ENCODE peak calls at places on chromosomes 13 and 19, in four cellular contexts. G, B, A and P are unnamed samples.

GRCh38 chr13:101492251-101492910 is 39.9 kb downstream of the ITGBL1 start:
- DNase-seq in G (no peak), B (no peak), A (no peak), P (no peak)

GRCh38 chr13:73984949-73985691 is 149.1 kb downstream of the KLF12 start:
- DNase-seq in G (no peak), B (peak), A (no peak), P (no peak)

GRCh38 chr19:3162418-3163229 is 15.9 kb upstream of the S1PR4 start:
- DNase-seq in G (no peak), B (no peak), A (no peak), P (no peak)

GRCh38 chr13:42821437-42821836 is 40.1 kb downstream of the FAM216B start:
- DNase-seq in G (no peak), B (no peak), A (no peak), P (no peak)

GRCh38 chr13:76319921-76320320 is 566.3 kb downstream of the KCTD12 start:
- DNase-seq in G (no peak), B (no peak), A (no peak), P (no peak)

GRCh38 chr19:49664171-49665070 is 1.2 kb downstream of the IRF3 start:
- DNase-seq in G (peak), B (peak), A (peak), P (peak)

GRCh38 chr19:31099470-31100190 is 249.6 kb downstream of the TSHZ3 start:
- DNase-seq in G (no peak), B (no peak), A (no peak), P (no peak)

GRCh38 chr13:51397262-51397933 is 55.4 kb downstream of the INTS6 start:
- DNase-seq in G (peak), B (no peak), A (no peak), P (no peak)

GRCh38 chr19:42397315-42398166 is 7.4 kb upstream of the CNFN start:
- DNase-seq in G (no peak), B (no peak), A (peak), P (no peak)

GRCh38 chr19:931860-932646 is 6.2 kb downstream of the ARID3A start:
- DNase-seq in G (no peak), B (no peak), A (no peak), P (no peak)
- H3K27ac ChIP-seq in G (no peak), B (peak), A (peak), P (peak)

GRCh38 chr13:99085846-99086148 is 107.9 kb upstream of the DOCK9 start:
- DNase-seq in G (no peak), B (peak), A (no peak), P (no peak)
- H3K27ac ChIP-seq in G (peak), B (peak), A (peak), P (peak)

GRCh38 chr19:1361601-1362384 is 21.9 kb upstream of the NDUFS7 start:
- DNase-seq in G (no peak), B (no peak), A (no peak), P (no peak)
- H3K27ac ChIP-seq in G (peak), B (peak), A (peak), P (peak)

GRCh38 chr19:1067341-1068103 is 555 bp downstream of the ARHGAP45 start:
- DNase-seq in G (no peak), B (no peak), A (no peak), P (no peak)
- H3K27ac ChIP-seq in G (no peak), B (peak), A (peak), P (peak)

DNA sequence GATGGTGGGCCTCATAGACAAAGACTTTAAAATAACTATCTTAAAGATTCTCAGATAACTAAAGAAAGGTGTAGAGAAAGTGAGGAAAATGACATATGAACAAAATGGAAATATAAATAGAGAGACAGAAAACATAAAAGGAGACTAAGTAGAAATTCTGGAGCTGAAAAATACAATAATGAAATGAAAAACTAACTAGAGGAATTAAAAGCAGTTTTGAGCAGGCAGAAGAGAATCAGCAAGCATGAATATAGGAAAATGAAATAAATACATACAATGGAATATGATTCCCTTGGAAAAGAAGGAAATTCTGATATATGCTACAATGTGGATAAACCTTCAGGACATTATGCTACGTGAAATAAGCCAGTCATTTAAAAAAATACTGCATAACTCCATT is 3.9 kb downstream of the EEF1AKMT1 start:
- DNase-seq in G (no peak), B (no peak), A (no peak), P (no peak)
- H3K27ac ChIP-seq in G (no peak), B (no peak), A (no peak), P (no peak)

GRCh38 chr13:46296920-46297319 is 85.2 kb downstream of the LRRC63 start:
- DNase-seq in G (no peak), B (no peak), A (no peak), P (no peak)

GRCh38 chr13:46297338-46297737 is 85.6 kb downstream of the LRRC63 start:
- DNase-seq in G (no peak), B (no peak), A (no peak), P (no peak)

GRCh38 chr13:46295531-46296464 is 84.1 kb downstream of the LRRC63 start:
- DNase-seq in G (peak), B (no peak), A (no peak), P (peak)

GRCh38 chr13:46296465-46296822 is 84.7 kb downstream of the LRRC63 start:
- DNase-seq in G (no peak), B (no peak), A (no peak), P (no peak)
- H3K27ac ChIP-seq in G (no peak), B (no peak), A (no peak), P (no peak)

GRCh38 chr19:5290336-5291262 is 50.0 kb downstream of the PTPRS start:
- DNase-seq in G (no peak), B (no peak), A (no peak), P (peak)

GRCh38 chr19:5292453-5292842 is 48.2 kb downstream of the PTPRS start:
- DNase-seq in G (peak), B (no peak), A (no peak), P (no peak)

GRCh38 chr19:5292843-5293606 is 47.6 kb downstream of the PTPRS start:
- DNase-seq in G (peak), B (peak), A (peak), P (peak)

GRCh38 chr19:5293607-5294089 is 47.0 kb downstream of the PTPRS start:
- DNase-seq in G (no peak), B (no peak), A (no peak), P (no peak)

DNA sequence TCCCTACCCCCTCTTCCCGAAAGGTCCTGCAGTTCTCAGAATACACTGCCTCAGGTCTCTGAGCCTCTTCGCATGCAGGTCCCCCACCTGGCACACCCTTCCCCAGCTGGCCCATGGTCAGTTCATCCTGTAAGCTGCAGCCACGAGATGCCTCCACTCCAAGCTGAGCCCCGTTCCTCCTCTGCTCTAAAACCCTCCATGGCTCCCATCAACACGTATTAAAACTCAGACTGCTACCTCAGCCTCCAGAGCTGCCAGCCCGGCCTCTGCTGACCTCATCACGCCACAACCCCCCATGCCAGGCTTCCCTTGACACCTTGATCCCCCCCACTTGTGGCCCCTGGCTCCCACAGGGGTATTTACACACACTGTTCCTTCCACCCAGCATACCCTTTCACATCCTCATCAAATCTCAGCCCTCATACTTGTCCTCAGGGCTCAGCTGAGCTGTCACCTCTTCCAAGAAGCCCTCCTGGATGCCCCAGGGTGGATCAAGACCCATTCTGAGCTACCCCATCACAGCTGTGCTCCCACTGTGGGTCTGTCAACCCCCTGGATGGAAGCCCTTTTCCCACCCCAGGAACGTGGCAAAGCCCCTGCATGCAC is 48.9 kb downstream of the PTPRS start:
- DNase-seq in G (no peak), B (no peak), A (no peak), P (no peak)
- H3K27ac ChIP-seq in G (peak), B (no peak), A (no peak), P (peak)

DNA sequence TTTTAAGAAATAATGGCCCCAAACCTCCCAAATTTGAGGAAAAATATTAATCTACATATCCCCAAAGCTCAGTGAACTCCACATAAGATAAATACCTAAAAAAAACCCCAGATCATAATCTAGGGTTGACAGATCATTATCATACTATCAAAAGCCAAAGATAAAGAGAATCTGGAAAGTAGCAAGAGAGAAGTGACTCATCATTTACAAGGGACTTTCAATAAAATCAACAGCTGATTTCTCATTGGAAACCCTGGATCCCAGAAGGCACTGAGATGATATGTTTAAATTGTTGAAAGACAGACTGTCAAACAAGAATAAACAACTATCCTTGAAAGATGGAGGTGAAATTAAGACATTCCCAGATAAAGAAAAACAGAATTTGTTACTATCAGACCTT is 199.3 kb downstream of the KCNRG start:
- DNase-seq in G (no peak), B (no peak), A (no peak), P (no peak)
- H3K27ac ChIP-seq in G (no peak), B (no peak), A (no peak), P (no peak)

GRCh38 chr19:52140077-52140710 is 456 bp upstream of the ZNF616 start:
- DNase-seq in G (no peak), B (no peak), A (no peak), P (no peak)
- H3K27ac ChIP-seq in G (peak), B (peak), A (peak), P (peak)

GRCh38 chr19:34209726-34210125 is 37.4 kb downstream of the LSM14A start:
- DNase-seq in G (no peak), B (no peak), A (no peak), P (no peak)
- H3K27ac ChIP-seq in G (no peak), B (no peak), A (no peak), P (no peak)